ENCODE peak calls at places on chromosomes 5 and 9, in six cellular contexts. X is sigmoid colon; S is body of pancreas; Y is dorsolateral prefrontal cortex; O is astrocyte of the spinal cord; D is activated CD8-positive, alpha-beta T cell treated with anti-CD3 and anti-CD28 coated beads for 36 hours. E is an unnamed sample.

GRCh38 chr9:136255166-136255538 is 9.5 kb upstream of the QSOX2 start:
- DNase-seq in X (no peak), S (no peak), Y (no peak), O (peak; percentile 23), D (peak; percentile 56), E (no peak)

GRCh38 chr5:10009802-10010201 is 239.9 kb downstream of the ATPSCKMT start:
- DNase-seq in X (no peak), S (no peak), Y (no peak), O (no peak), D (no peak), E (no peak)

GRCh38 chr9:137082925-137083290 is 3.9 kb upstream of the MAN1B1 start:
- DNase-seq in X (peak; percentile 63), S (no peak), Y (no peak), O (no peak), D (no peak), E (no peak)

GRCh38 chr9:118455781-118456180 is 751.6 kb downstream of the TLR4 start:
- DNase-seq in X (no peak), S (no peak), Y (no peak), O (peak; percentile 78), D (no peak), E (no peak)

GRCh38 chr5:172800088-172800551 is 29.1 kb upstream of the DUSP1 start:
- DNase-seq in X (peak; percentile 84), S (peak; percentile 78), Y (no peak), O (peak; percentile 86), D (no peak), E (no peak)

GRCh38 chr5:125196479-125197183 is 450.2 kb upstream of the ZNF608 start:
- DNase-seq in X (no peak), S (peak; percentile 4), Y (no peak), O (no peak), D (no peak), E (no peak)

GRCh38 chr9:131670247-131670681 is 69.6 kb downstream of the RAPGEF1 start:
- DNase-seq in X (peak; percentile 90), S (peak; percentile 78), Y (no peak), O (no peak), D (peak; percentile 25), E (no peak)

GRCh38 chr9:85158512-85158911 is 489.0 kb downstream of the NTRK2 start:
- DNase-seq in X (no peak), S (peak; percentile 8), Y (no peak), O (no peak), D (no peak), E (no peak)

GRCh38 chr5:149915392-149916260 is 29.0 kb downstream of the PDE6A start:
- DNase-seq in X (no peak), S (no peak), Y (no peak), O (peak; percentile 32), D (no peak), E (no peak)

GRCh38 chr5:61322738-61323429 is 9.2 kb upstream of the ZSWIM6 start:
- DNase-seq in X (no peak), S (peak; percentile 43), Y (no peak), O (no peak), D (no peak), E (no peak)

GRCh38 chr5:146965781-146966659 is 87.5 kb upstream of the PPP2R2B start:
- DNase-seq in X (peak; percentile 69), S (peak; percentile 83), Y (no peak), O (peak; percentile 77), D (peak; percentile 67), E (peak; percentile 35)

GRCh38 chr9:131475111-131475955 is 27.4 kb upstream of the POMT1 start:
- DNase-seq in X (peak; percentile 64), S (no peak), Y (no peak), O (no peak), D (no peak), E (no peak)

GRCh38 chr5:1799110-1799601 is 481 bp downstream of the MRPL36 start:
- DNase-seq in X (no peak), S (no peak), Y (no peak), O (peak; percentile 18), D (peak; percentile 50), E (peak; percentile 56)

GRCh38 chr9:129630967-129631672 is 5.2 kb downstream of the NTMT1 start:
- DNase-seq in X (no peak), S (no peak), Y (no peak), O (peak; percentile 59), D (no peak), E (no peak)

GRCh38 chr9:123327697-123328100 is 28.3 kb upstream of the CRB2 start:
- DNase-seq in X (no peak), S (peak; percentile 92), Y (no peak), O (no peak), D (no peak), E (no peak)

GRCh38 chr5:80146036-80146435 is 109.8 kb downstream of the SERINC5 start:
- DNase-seq in X (no peak), S (peak; percentile 18), Y (no peak), O (no peak), D (no peak), E (no peak)

GRCh38 chr5:68673451-68674180 is 420.2 kb upstream of the SLC30A5 start:
- DNase-seq in X (no peak), S (peak; percentile 11), Y (no peak), O (no peak), D (no peak), E (no peak)

GRCh38 chr5:116076496-116076895 is 8.3 kb upstream of the COMMD10 start:
- DNase-seq in X (no peak), S (no peak), Y (no peak), O (no peak), D (peak; percentile 41), E (peak; percentile 71)

GRCh38 chr9:97802276-97802675 is 50.8 kb upstream of the FOXE1 start:
- DNase-seq in X (no peak), S (no peak), Y (no peak), O (peak; percentile 38), D (no peak), E (no peak)

GRCh38 chr9:112784020-112784788 is 33.6 kb downstream of the SNX30 start:
- DNase-seq in X (no peak), S (peak; percentile 18), Y (no peak), O (peak; percentile 54), D (no peak), E (no peak)

GRCh38 chr5:7856855-7857254 is 5.9 kb upstream of the CFAP90 start:
- DNase-seq in X (no peak), S (peak; percentile 39), Y (peak; percentile 56), O (peak; percentile 22), D (peak; percentile 24), E (peak; percentile 27)

GRCh38 chr9:15135167-15135792 is 171.7 kb downstream of the TTC39B start:
- DNase-seq in X (peak; percentile 78), S (peak; percentile 68), Y (peak; percentile 50), O (peak; percentile 74), D (peak; percentile 51), E (peak; percentile 50)

GRCh38 chr5:15499528-15500325 is at the start of gene FBXL7:
- DNase-seq in X (peak; percentile 92), S (peak; percentile 17), Y (peak; percentile 79), O (peak; percentile 85), D (no peak), E (peak; percentile 50)

GRCh38 chr9:86434039-86434726 is 80.0 kb upstream of the TUT7 start:
- DNase-seq in X (peak; percentile 86), S (peak; percentile 40), Y (no peak), O (peak; percentile 81), D (no peak), E (peak; percentile 49)

GRCh38 chr5:449151-449550 is 6.2 kb downstream of the EXOC3 start:
- DNase-seq in X (no peak), S (no peak), Y (no peak), O (no peak), D (no peak), E (no peak)

GRCh38 chr9:29332789-29333188 is 1759.5 kb upstream of the C9orf72 start:
- DNase-seq in X (no peak), S (no peak), Y (no peak), O (peak; percentile 64), D (no peak), E (no peak)

GRCh38 chr9:83062653-83063527 is at the start of gene RASEF:
- DNase-seq in X (no peak), S (peak; percentile 91), Y (no peak), O (peak; percentile 42), D (no peak), E (no peak)
- TF ChIP-seq CTCF in X (no peak), S (peak; percentile 38), Y (no peak), O (no peak), D (no peak), E (no peak)

DNA sequence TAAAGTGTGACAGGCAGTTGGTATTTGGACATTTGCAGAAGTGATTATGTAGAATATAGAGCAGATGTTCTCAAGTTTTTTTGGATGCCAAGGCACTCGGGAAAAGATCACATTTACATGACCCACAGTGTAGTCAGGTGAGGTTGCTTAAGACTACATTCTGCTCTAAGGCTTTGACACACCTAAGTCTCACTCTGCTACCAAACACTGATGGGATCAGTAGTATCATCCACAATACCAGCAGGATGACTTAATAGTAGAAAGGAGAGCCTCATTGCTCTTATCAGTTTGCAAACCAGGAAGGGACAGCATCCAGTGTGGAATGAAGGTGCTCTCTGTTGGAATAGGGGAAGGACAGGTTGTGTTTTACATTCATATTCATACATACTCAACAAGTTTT is 2.5 kb upstream of the SPATA31D1 start:
- DNase-seq in X (no peak), S (no peak), Y (no peak), O (no peak), D (no peak), E (no peak)
- TF ChIP-seq CTCF in X (no peak), S (no peak), Y (no peak), O (no peak), D (no peak), E (no peak)

DNA sequence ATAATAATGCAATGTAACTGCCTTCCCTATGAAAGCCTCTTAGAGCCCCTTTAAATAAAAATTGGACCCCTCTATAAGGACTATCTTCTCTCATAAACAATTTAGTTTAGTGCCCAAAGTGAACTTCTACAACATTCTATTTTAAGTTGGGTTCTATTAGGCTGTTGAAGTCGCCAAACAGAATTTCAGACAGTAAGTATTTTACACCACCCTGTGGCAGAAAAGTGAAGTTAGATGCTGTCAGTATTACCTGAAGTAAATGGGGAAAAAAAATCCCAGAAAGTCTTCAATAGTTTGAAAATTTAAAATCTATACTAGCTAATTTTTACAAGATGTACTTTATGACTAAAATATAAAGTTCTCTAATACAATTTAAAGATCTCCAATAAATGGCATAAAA is 29.5 kb downstream of the CAAP1 start:
- DNase-seq in X (no peak), S (no peak), Y (no peak), O (peak; percentile 23), D (no peak), E (no peak)
- TF ChIP-seq CTCF in X (no peak), S (no peak), Y (peak; percentile 52), O (peak; percentile 45), D (peak; percentile 29), E (peak; percentile 36)

DNA sequence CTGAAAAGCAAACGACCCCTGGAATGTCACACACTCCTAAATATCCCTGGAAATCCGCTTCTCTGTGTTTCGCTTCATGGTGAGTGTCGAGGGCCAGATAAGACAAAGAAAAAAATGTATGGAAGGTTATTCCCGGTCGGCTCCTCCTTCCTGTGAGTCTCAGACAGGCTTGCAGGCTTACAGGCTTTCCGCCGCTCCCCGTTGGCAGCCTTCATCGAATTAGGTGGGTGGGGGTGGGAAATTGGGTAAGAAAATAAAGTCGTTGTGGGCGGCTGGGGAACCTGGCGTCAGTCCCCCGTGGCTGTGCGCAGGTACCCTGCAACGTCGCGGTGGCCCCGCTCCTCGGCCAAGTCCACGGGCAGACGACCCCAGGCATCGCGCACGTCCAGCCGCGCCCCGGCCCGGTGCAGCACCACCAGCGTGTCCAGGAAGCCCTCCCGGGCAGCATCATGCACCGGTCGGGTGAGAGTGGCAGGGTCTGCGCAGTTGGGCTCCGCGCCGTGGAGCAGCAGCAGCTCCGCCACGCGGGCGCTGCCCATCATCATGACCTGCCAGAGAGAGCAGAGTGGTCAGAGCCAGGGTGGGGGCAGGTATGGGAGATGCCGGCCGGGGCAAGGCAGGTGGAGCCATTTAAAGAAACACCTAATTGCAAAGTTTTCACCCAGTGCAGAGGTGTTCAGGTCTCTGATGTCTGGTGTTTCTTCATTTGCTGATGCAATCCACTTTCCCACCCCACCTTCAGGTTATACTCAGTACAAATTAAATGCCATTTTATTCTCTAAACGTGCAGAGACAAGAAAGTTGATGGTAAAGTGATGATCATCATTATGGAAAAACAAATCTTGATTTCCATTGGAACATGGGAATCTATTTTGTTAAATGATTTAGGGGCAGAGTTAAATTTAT is 3.2 kb downstream of the CDKN2B start:
- DNase-seq in X (no peak), S (no peak), Y (no peak), O (peak; percentile 59), D (no peak), E (no peak)
- TF ChIP-seq CTCF in X (no peak), S (no peak), Y (no peak), O (no peak), D (no peak), E (no peak)